ENCODE peak calls at places on chromosomes 6 and 20, in five cellular contexts. P is IMR-90, Y is MM.1S, O is WERI-Rb-1, U is A549. F is an unnamed sample.

GRCh38 chr6:137872071-137872470 is 5.0 kb downstream of the TNFAIP3 start:
- DNase-seq in O (no peak), P (peak), Y (no peak), U (no peak), F (no peak)

GRCh38 chr20:61719691-61720347 is 345.9 kb downstream of the TAF4 start:
- DNase-seq in U (no peak), Y (no peak), P (no peak), O (no peak), F (no peak)

GRCh38 chr20:7608246-7608645 is 332.0 kb downstream of the HAO1 start:
- DNase-seq in P (no peak), Y (no peak), O (no peak), U (no peak), F (no peak)

GRCh38 chr20:49542514-49542991 is 25.4 kb downstream of the PTGIS start:
- DNase-seq in O (no peak), Y (no peak), U (no peak), P (no peak), F (no peak)

GRCh38 chr6:85920782-85921181 is 278.1 kb upstream of the SYNCRIP start:
- DNase-seq in P (no peak), U (no peak), Y (no peak), O (no peak), F (no peak)

GRCh38 chr20:15364781-15365180 is 1027.4 kb upstream of the FLRT3 start:
- DNase-seq in Y (no peak), O (no peak), P (no peak), U (no peak), F (no peak)

GRCh38 chr6:161138545-161139303 is 135.1 kb downstream of the AGPAT4 start:
- DNase-seq in Y (no peak), P (no peak), O (no peak), U (no peak), F (no peak)

GRCh38 chr6:41625442-41625841 is 12.8 kb upstream of the MDFI start:
- DNase-seq in O (no peak), P (no peak), U (no peak), Y (no peak), F (peak)

GRCh38 chr20:59087829-59088433 is 45.3 kb upstream of the PRELID3B start:
- DNase-seq in Y (peak), P (peak), O (peak), U (peak), F (peak)

DNA sequence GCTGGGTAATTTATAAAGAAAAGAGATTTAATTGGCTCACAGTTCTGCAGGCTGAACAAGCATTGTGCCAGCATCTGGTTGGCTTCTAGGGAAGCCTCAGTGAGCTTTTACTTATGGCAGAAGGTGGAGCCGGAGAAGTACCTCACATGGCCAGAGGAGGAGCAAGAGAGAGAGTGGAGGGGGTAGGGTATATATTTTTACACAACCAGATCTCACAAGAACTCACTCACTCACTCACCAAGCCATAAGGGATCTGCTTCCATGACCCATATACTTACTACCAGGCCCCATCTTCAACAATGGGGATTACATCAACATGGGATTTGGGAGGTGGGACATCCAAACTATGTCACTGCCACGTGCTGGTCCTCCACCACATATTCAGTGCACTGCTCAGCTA is 152.6 kb upstream of the PRND start:
- DNase-seq in U (no peak), O (no peak), P (no peak), Y (no peak), F (no peak)
- TF ChIP-seq CTCF in U (no peak), O (peak), P (peak), Y (peak), F (no peak)

GRCh38 chr20:17849901-17850673 is 118.5 kb downstream of the SNX5 start:
- DNase-seq in O (no peak), P (peak), U (peak), Y (no peak), F (peak)
- H3K27ac ChIP-seq in O (no peak), P (peak), U (no peak), Y (no peak), F (peak)

DNA sequence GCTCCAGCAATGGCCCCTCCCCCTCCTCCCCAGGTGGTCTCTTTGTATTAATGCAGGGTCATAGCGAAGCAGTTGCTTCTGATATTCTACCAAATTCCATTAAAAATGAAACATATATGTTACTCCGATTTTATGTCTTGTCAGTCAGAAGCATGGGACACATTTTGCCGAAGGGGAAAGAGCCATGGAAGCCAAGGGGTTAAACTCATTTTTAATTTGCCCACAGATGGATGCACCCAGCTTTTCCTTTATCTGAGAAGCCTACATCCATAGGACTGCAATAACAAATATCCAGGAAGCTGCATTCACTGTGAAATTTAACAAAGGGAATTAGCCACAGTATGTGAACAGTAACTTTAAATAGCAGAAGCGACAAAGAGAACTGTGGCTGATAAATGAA is 688.2 kb downstream of the QKI start:
- DNase-seq in Y (no peak), P (no peak), O (no peak), U (no peak), F (no peak)
- H3K4me3 ChIP-seq in Y (no peak), P (no peak), O (no peak), U (no peak), F (no peak)

DNA sequence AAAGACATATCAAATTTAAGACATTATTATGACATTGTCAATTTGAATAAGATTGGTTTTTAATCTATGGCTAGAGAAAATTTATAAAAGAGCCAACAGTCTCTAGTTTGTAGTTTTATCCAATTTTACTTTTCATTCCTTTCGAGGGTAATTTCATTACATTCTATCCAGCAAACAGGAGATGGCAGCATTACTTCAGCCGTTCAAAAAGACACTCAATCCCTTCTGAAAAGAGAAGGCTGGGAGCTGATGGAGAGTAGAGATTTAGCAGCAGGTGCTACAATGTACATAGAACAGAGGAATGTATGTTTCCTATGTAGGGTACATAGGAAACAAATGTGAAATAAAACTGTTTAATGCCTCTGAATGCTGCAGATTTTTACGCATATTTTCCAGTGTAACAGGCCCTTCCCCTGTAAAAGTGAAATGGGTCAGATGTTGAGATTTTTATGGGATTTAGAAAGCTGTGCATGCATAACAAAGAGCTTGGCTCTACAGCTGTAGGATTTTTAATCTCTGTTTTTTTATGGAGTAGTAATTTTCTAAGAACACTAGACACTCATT is 15.9 kb downstream of the RPS12 start:
- DNase-seq in P (peak), Y (peak), O (no peak), U (no peak), F (no peak)
- TF ChIP-seq CTCF in P (peak), Y (peak), O (no peak), U (peak), F (peak)

DNA sequence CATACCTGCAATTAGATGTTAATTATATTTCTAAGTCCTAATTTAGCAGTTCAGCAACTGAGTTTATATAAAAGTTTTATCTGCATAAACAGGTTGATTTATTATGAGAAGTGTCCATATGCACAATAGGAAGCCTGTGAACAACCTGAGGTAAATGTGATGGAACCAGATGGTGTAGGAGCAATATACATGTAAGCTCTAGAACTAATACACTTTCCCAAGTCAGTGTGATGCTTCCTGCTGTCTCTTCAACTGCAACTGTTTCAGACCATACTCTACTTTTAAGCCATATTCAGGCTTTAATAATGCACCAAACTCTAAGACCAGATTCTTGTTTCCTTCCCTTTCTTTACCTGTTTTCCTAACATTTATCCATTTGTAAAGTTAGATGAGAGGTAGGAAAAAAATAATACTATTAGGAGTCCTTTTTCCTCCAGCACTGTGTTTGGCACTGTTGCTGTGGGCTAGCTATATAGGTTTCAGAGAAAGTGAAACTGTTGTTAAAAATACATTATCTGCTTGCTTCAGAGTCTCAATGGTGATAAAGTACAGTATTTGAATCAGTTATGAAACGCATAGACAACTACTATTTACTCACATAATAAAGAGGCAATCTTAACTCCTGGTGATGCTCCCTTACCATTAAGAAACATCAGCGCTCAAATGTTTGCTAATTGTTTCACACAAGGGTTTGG is 1009.3 kb downstream of the GRIK2 start:
- DNase-seq in Y (peak), U (no peak), O (no peak), P (no peak), F (no peak)
- H3K27ac ChIP-seq in Y (no peak), U (no peak), O (no peak), P (no peak), F (no peak)

DNA sequence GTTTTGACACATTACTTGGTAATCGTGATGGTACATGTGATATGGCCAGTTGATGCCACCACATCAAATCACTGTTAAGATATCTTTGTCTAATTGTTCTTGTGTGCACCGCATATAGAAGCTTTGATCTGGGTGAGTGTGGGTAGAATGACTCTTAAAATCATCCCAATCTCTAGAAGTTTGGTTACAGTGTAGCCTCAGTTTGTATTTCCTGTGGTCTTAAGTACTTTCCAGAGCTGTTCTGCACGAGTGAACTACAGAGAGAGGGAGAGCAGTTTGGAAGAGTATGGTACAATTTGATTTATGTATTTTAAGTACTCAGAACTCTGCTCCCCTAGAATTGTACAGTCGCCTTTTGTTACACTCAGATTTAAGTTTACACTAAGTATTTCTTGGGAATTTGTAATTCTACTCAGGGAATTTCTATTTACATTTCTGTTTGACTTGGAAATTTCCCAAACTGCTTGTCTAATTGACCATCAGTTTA is 37.5 kb downstream of the SNX9 start:
- DNase-seq in Y (no peak), P (peak), O (no peak), U (no peak), F (no peak)
- H3K4me3 ChIP-seq in Y (no peak), P (no peak), O (no peak), U (no peak), F (no peak)

GRCh38 chr6:160071805-160072687 is 49.6 kb upstream of the SLC22A1 start:
- DNase-seq in U (no peak), Y (no peak), O (no peak), P (no peak), F (no peak)
- TF ChIP-seq CTCF in U (peak), Y (no peak), O (peak), P (no peak), F (no peak)

DNA sequence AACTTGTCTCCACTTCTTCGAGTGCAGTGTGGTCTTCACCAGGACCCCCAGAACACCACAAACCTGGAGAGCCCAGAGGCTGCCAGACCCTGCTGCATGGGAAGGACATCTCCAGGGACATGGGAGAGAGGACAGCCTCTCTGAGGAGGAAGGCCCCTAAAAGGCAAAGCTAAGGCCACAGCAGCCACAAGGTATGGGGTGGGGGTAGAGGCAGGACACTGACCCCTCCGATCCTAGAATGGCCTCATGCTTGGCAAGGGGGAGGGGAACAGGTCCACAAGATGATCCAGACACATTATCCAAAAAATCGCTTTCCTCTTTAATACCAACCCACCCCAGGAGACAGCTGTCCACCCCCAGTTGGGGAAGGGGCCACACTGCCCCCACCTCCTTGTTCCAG is 1.9 kb downstream of the B3GALT4 start:
- DNase-seq in P (no peak), Y (no peak), U (no peak), O (no peak), F (no peak)
- H3K27ac ChIP-seq in P (no peak), Y (no peak), U (no peak), O (peak), F (no peak)

GRCh38 chr6:1607236-1607556 is 2.5 kb upstream of the FOXC1 start:
- DNase-seq in O (no peak), P (no peak), U (no peak), Y (no peak), F (no peak)
- H3K4me3 ChIP-seq in O (no peak), P (no peak), U (no peak), Y (no peak), F (no peak)

F was measured in lower lobe of right lung.